ENCODE peak calls at places on chromosomes 16 and 17, in ten cellular contexts. M is heart right ventricle; G is progenitor cell of endocrine pancreas; I is GM10248; O is AG04450; Y is CD4-positive, alpha-beta T cell; N is mammary epithelial cell; X is left ventricle myocardium inferior; H is GM12864; S is uterus. A is an unnamed sample.

GRCh38 chr17:38564869-38565268 is 40.9 kb downstream of the SRCIN1 start:
- DNase-seq in M (no peak), G (no peak), I (no peak), O (no peak), Y (no peak), N (no peak), X (no peak), H (no peak), S (no peak), A (no peak)

GRCh38 chr17:73156887-73157870 is 7.6 kb upstream of the SSTR2 start:
- DNase-seq in M (no peak), G (no peak), I (peak; percentile 28), O (no peak), Y (no peak), N (no peak), X (no peak), H (no peak), S (no peak), A (no peak)

GRCh38 chr16:81778861-81779539 is at the start of gene PLCG2:
- DNase-seq in M (peak; percentile 77), G (peak; percentile 56), I (peak; percentile 92), O (no peak), Y (peak; percentile 44), N (peak; percentile 74), X (peak; percentile 76), H (no peak), S (peak; percentile 47), A (no peak)

GRCh38 chr16:86565181-86565631 is 1.4 kb upstream of the FOXC2 start:
- DNase-seq in M (no peak), G (no peak), I (no peak), O (no peak), Y (no peak), N (no peak), X (no peak), H (no peak), S (no peak), A (no peak)

GRCh38 chr17:8740486-8740885 is 4.2 kb downstream of the CCDC42 start:
- DNase-seq in M (no peak), G (no peak), I (peak; percentile 33), O (no peak), Y (peak; percentile 52), N (no peak), X (no peak), H (no peak), S (no peak), A (no peak)

GRCh38 chr17:58308173-58308984 is 20.2 kb downstream of the TSPOAP1 start:
- DNase-seq in M (no peak), G (peak; percentile 37), I (no peak), O (no peak), Y (no peak), N (no peak), X (no peak), H (no peak), S (no peak), A (no peak)

GRCh38 chr16:4290236-4290830 is 17.5 kb upstream of the TFAP4 start:
- DNase-seq in M (no peak), G (no peak), I (peak; percentile 3), O (no peak), Y (no peak), N (peak; percentile 78), X (no peak), H (no peak), S (no peak), A (no peak)

GRCh38 chr17:34234616-34235015 is 20.5 kb upstream of the CCL2 start:
- DNase-seq in M (no peak), G (no peak), I (no peak), O (no peak), Y (no peak), N (no peak), X (no peak), H (no peak), S (no peak), A (no peak)

GRCh38 chr17:70905796-70906195 is 736.5 kb downstream of the KCNJ2 start:
- DNase-seq in M (peak; percentile 22), G (no peak), I (no peak), O (peak; percentile 95), Y (no peak), N (peak; percentile 75), X (peak; percentile 46), H (no peak), S (peak; percentile 15), A (no peak)

GRCh38 chr17:62017496-62017895 is 47.6 kb downstream of the MED13 start:
- DNase-seq in M (no peak), G (no peak), I (no peak), O (peak; percentile 8), Y (no peak), N (peak; percentile 54), X (no peak), H (no peak), S (no peak), A (no peak)

GRCh38 chr17:245020-245419 is 63.6 kb upstream of the DOC2B start:
- DNase-seq in M (no peak), G (no peak), I (no peak), O (no peak), Y (no peak), N (no peak), X (peak; percentile 2), H (no peak), S (no peak), A (no peak)

GRCh38 chr17:18858567-18859245 is 775 bp downstream of the PRPSAP2 start:
- DNase-seq in M (no peak), G (no peak), I (no peak), O (no peak), Y (no peak), N (no peak), X (no peak), H (no peak), S (no peak), A (no peak)

GRCh38 chr16:15864939-15865338 is 8.1 kb upstream of the MYH11 start:
- DNase-seq in M (no peak), G (no peak), I (no peak), O (no peak), Y (no peak), N (no peak), X (no peak), H (no peak), S (no peak), A (no peak)

GRCh38 chr17:266701-267656 is 85.5 kb upstream of the DOC2B start:
- DNase-seq in M (peak; percentile 48), G (peak; percentile 7), I (no peak), O (no peak), Y (no peak), N (no peak), X (peak; percentile 48), H (no peak), S (peak; percentile 29), A (no peak)

GRCh38 chr16:78278047-78278446 is 178.6 kb downstream of the WWOX start:
- DNase-seq in M (no peak), G (no peak), I (no peak), O (no peak), Y (no peak), N (no peak), X (no peak), H (no peak), S (no peak), A (no peak)
- TF ChIP-seq CTCF in M (no peak), G (no peak), I (no peak), O (no peak), Y (no peak), N (no peak), X (no peak), H (no peak), S (no peak), A (no peak)

DNA sequence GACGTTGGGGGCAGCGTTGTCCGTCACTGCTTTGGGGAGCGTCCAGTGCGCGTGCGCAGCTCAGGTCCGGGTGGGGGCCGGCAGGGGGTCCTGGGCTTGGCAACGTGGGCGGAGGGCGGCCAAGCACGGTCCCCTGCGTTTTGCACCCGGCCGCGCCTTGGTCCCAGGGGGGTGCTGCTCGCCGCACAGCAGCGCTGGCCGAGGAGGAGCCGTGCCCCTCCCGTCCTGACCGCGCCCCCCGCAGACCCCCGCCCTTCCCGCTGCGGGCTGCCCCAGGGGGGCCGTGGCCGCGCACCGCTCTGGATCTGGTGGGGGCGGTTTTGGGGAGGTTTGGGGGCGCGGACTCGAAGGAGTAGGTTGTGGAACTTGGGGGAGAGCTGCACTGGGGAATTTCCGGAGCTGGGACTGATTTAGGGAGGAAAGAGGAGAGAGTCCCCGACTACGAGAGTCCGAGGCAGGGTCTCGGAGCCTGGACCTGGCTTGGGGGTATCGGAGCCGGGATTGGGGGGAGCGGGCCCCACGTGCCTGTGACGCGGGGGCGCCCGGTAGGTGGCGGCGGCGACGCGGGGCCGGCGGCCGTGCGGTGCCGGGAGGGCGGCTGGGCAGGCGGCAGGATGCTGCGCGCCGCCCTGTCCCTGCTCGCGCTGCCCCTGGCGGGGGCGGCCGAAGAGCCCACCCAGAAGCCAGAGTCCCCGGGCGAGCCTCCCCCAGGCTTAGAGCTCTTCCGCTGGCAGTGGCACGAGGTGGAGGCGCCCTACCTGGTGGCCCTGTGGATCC is at the start of gene SLC9A5:
- DNase-seq in M (peak; percentile 57), G (no peak), I (peak; percentile 62), O (no peak), Y (no peak), N (no peak), X (peak; percentile 32), H (no peak), S (no peak), A (no peak)
- TF ChIP-seq CTCF in M (peak; percentile 24), G (peak; percentile 29), I (peak; percentile 18), O (no peak), Y (peak; percentile 14), N (no peak), X (peak; percentile 38), H (no peak), S (peak; percentile 18), A (no peak)

GRCh38 chr16:88856828-88857727 is at the start of the genes GALNS and TRAPPC2L:
- DNase-seq in M (peak; percentile 100), G (peak; percentile 100), I (peak; percentile 100), O (peak; percentile 86), Y (peak; percentile 98), N (peak; percentile 89), X (peak; percentile 99), H (peak; percentile 65), S (peak; percentile 99), A (peak; percentile 100)
- TF ChIP-seq CTCF in M (no peak), G (no peak), I (peak; percentile 2), O (no peak), Y (no peak), N (no peak), X (no peak), H (no peak), S (peak; percentile 29), A (no peak)

DNA sequence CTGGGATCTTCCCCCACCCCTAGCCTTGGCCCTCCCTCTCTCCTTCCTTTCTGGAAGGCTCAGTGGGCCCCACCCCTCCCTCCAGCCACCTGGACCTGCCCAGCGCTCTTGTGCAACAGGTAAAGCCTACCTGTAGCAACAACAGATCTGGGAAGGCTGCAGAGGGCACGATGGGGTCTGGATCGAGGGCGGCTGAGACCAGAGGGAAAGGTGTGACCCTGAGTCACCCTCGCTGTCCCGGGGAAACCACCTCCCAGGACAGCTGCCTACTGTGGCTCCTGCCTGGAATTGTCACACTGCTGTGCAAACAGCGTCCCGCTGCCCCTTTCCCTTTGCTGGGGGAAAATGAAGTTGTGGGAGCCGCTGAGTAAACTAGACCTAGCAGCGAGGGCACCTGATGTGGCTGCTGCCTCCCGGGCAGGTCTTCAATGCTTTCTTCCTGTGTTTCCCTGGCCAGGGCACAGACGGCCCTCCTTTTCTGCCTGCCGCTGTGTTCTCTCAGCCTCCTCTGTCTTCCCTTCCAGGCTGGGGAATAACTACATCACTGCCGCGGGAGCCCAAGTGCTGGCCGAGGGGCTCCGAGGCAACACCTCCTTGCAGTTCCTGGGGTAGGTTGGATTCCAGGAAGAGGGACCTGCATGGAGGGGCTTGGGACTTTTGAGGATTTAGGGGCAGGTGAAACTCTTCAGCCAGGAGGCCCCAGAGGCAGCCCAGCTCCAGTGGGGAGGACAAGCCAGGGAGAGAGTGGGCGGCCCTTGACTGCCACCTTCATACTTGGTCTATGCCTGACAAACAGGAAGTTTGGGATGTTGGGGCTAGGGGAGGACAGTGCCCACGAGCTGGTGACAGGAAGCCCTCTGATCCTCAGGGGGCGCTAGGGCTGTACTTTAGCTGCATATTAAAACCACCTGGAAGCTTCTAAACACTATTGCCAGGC is 22.2 kb upstream of the CYLD start:
- DNase-seq in M (no peak), G (no peak), I (no peak), O (no peak), Y (peak; percentile 16), N (peak; percentile 58), X (no peak), H (no peak), S (no peak), A (no peak)
- TF ChIP-seq CTCF in M (no peak), G (no peak), I (no peak), O (no peak), Y (peak; percentile 19), N (no peak), X (no peak), H (no peak), S (no peak), A (no peak)